ENCODE peak calls at places on chromosome 21, in eight cellular contexts. One of them, this sample, is unnamed.

GRCh38 chr21:43745772-43746517 is 27.0 kb downstream of the PDXK start:
- DNase-seq in IMR-90: no peak
- DNase-seq in endothelial cell: no peak
- DNase-seq in left lung: no peak
- DNase-seq in bronchial epithelial cell: no peak
- DNase-seq in esophagus squamous epithelium: no peak
- DNase-seq in heart right ventricle: no peak
- DNase-seq in right atrium auricular region: no peak
- DNase-seq in this sample: no peak

GRCh38 chr21:37244506-37245083 is 22.5 kb downstream of the VPS26C start:
- DNase-seq in endothelial cell: no peak
- DNase-seq in IMR-90: no peak
- DNase-seq in left lung: no peak
- DNase-seq in heart right ventricle: no peak
- DNase-seq in esophagus squamous epithelium: no peak
- DNase-seq in bronchial epithelial cell: no peak
- DNase-seq in right atrium auricular region: no peak
- DNase-seq in this sample: no peak

GRCh38 chr21:41508415-41509205 is 652 bp upstream of the TMPRSS2 start:
- DNase-seq in right atrium auricular region: no peak
- DNase-seq in left lung: no peak
- DNase-seq in esophagus squamous epithelium: no peak
- DNase-seq in endothelial cell: peak; percentile 47
- DNase-seq in bronchial epithelial cell: no peak
- DNase-seq in IMR-90: no peak
- DNase-seq in heart right ventricle: no peak
- DNase-seq in this sample: no peak

GRCh38 chr21:32347351-32347750 is 45.5 kb downstream of the URB1 start:
- DNase-seq in heart right ventricle: no peak
- DNase-seq in esophagus squamous epithelium: no peak
- DNase-seq in IMR-90: no peak
- DNase-seq in bronchial epithelial cell: no peak
- DNase-seq in right atrium auricular region: no peak
- DNase-seq in endothelial cell: no peak
- DNase-seq in left lung: no peak
- DNase-seq in this sample: no peak

GRCh38 chr21:19810779-19811178 is 1187.4 kb upstream of the NCAM2 start:
- DNase-seq in heart right ventricle: no peak
- DNase-seq in bronchial epithelial cell: no peak
- DNase-seq in IMR-90: no peak
- DNase-seq in right atrium auricular region: no peak
- DNase-seq in left lung: no peak
- DNase-seq in esophagus squamous epithelium: no peak
- DNase-seq in endothelial cell: no peak
- DNase-seq in this sample: no peak

GRCh38 chr21:17044696-17045095 is 468.1 kb upstream of the CXADR start:
- DNase-seq in right atrium auricular region: no peak
- DNase-seq in endothelial cell: no peak
- DNase-seq in IMR-90: no peak
- DNase-seq in heart right ventricle: no peak
- DNase-seq in bronchial epithelial cell: no peak
- DNase-seq in esophagus squamous epithelium: no peak
- DNase-seq in left lung: no peak
- DNase-seq in this sample: no peak

GRCh38 chr21:27772816-27773215 is 805.9 kb upstream of the ADAMTS5 start:
- DNase-seq in endothelial cell: no peak
- DNase-seq in left lung: no peak
- DNase-seq in bronchial epithelial cell: no peak
- DNase-seq in right atrium auricular region: no peak
- DNase-seq in IMR-90: no peak
- DNase-seq in heart right ventricle: no peak
- DNase-seq in esophagus squamous epithelium: no peak
- DNase-seq in this sample: no peak

GRCh38 chr21:35072960-35073359 is 23.9 kb upstream of the RUNX1 start:
- DNase-seq in left lung: peak; percentile 43
- DNase-seq in esophagus squamous epithelium: no peak
- DNase-seq in heart right ventricle: peak; percentile 17
- DNase-seq in right atrium auricular region: no peak
- DNase-seq in endothelial cell: no peak
- DNase-seq in bronchial epithelial cell: no peak
- DNase-seq in IMR-90: peak; percentile 77
- DNase-seq in this sample: no peak

GRCh38 chr21:14414932-14415508 is 32.1 kb upstream of the HSPA13 start:
- DNase-seq in endothelial cell: no peak
- DNase-seq in right atrium auricular region: no peak
- DNase-seq in heart right ventricle: no peak
- DNase-seq in esophagus squamous epithelium: no peak
- DNase-seq in IMR-90: no peak
- DNase-seq in bronchial epithelial cell: no peak
- DNase-seq in left lung: no peak
- DNase-seq in this sample: no peak

GRCh38 chr21:30193201-30193600 is 22.7 kb downstream of the CLDN8 start:
- DNase-seq in esophagus squamous epithelium: no peak
- DNase-seq in right atrium auricular region: no peak
- DNase-seq in heart right ventricle: no peak
- DNase-seq in bronchial epithelial cell: peak; percentile 56
- DNase-seq in left lung: no peak
- DNase-seq in endothelial cell: no peak
- DNase-seq in IMR-90: no peak
- DNase-seq in this sample: no peak

GRCh38 chr21:30329203-30329868 is 8.2 kb downstream of the KRTAP27-1 start:
- DNase-seq in endothelial cell: no peak
- DNase-seq in IMR-90: no peak
- DNase-seq in esophagus squamous epithelium: no peak
- DNase-seq in left lung: no peak
- DNase-seq in heart right ventricle: no peak
- DNase-seq in bronchial epithelial cell: peak; percentile 37
- DNase-seq in right atrium auricular region: no peak
- DNase-seq in this sample: no peak

GRCh38 chr21:35943752-35944151 is 116.6 kb downstream of the SETD4 start:
- DNase-seq in bronchial epithelial cell: no peak
- DNase-seq in IMR-90: no peak
- DNase-seq in right atrium auricular region: peak; percentile 9
- DNase-seq in heart right ventricle: no peak
- DNase-seq in left lung: no peak
- DNase-seq in esophagus squamous epithelium: no peak
- DNase-seq in endothelial cell: no peak
- DNase-seq in this sample: no peak

GRCh38 chr21:13937236-13937635 is 273.5 kb downstream of the LIPI start:
- DNase-seq in esophagus squamous epithelium: no peak
- DNase-seq in right atrium auricular region: no peak
- DNase-seq in bronchial epithelial cell: no peak
- DNase-seq in left lung: no peak
- DNase-seq in heart right ventricle: no peak
- DNase-seq in IMR-90: no peak
- DNase-seq in endothelial cell: no peak
- DNase-seq in this sample: no peak

GRCh38 chr21:43882952-43883492 is 18.0 kb downstream of the AGPAT3 start:
- DNase-seq in esophagus squamous epithelium: no peak
- DNase-seq in IMR-90: no peak
- DNase-seq in endothelial cell: no peak
- DNase-seq in left lung: no peak
- DNase-seq in bronchial epithelial cell: no peak
- DNase-seq in heart right ventricle: no peak
- DNase-seq in right atrium auricular region: no peak
- DNase-seq in this sample: no peak

GRCh38 chr21:36463204-36463603 is 16.7 kb downstream of the CLDN14 start:
- DNase-seq in heart right ventricle: no peak
- DNase-seq in bronchial epithelial cell: no peak
- DNase-seq in esophagus squamous epithelium: no peak
- DNase-seq in IMR-90: no peak
- DNase-seq in left lung: no peak
- DNase-seq in endothelial cell: no peak
- DNase-seq in right atrium auricular region: no peak
- DNase-seq in this sample: no peak

GRCh38 chr21:44813727-44814126 is 4.1 kb downstream of the SUMO3 start:
- DNase-seq in heart right ventricle: no peak
- DNase-seq in endothelial cell: no peak
- DNase-seq in IMR-90: no peak
- DNase-seq in esophagus squamous epithelium: no peak
- DNase-seq in right atrium auricular region: no peak
- DNase-seq in bronchial epithelial cell: no peak
- DNase-seq in left lung: no peak
- DNase-seq in this sample: no peak

GRCh38 chr21:36092676-36093075 is 22.9 kb downstream of the CBR1 start:
- DNase-seq in esophagus squamous epithelium: no peak
- DNase-seq in heart right ventricle: no peak
- DNase-seq in bronchial epithelial cell: no peak
- DNase-seq in left lung: no peak
- DNase-seq in IMR-90: no peak
- DNase-seq in endothelial cell: no peak
- DNase-seq in right atrium auricular region: no peak
- DNase-seq in this sample: no peak

GRCh38 chr21:29221259-29221744 is 77.4 kb upstream of the BACH1 start:
- DNase-seq in heart right ventricle: no peak
- DNase-seq in esophagus squamous epithelium: no peak
- DNase-seq in bronchial epithelial cell: no peak
- DNase-seq in endothelial cell: no peak
- DNase-seq in left lung: no peak
- DNase-seq in right atrium auricular region: no peak
- DNase-seq in IMR-90: peak; percentile 98
- DNase-seq in this sample: no peak

GRCh38 chr21:22900511-22900910 is 1902.3 kb downstream of the NCAM2 start:
- DNase-seq in IMR-90: peak; percentile 2
- DNase-seq in esophagus squamous epithelium: no peak
- DNase-seq in endothelial cell: no peak
- DNase-seq in right atrium auricular region: no peak
- DNase-seq in heart right ventricle: no peak
- DNase-seq in left lung: no peak
- DNase-seq in bronchial epithelial cell: peak; percentile 79
- DNase-seq in this sample: no peak

GRCh38 chr21:42539931-42540343 is 26.3 kb downstream of the SLC37A1 start:
- DNase-seq in IMR-90: no peak
- DNase-seq in esophagus squamous epithelium: no peak
- DNase-seq in heart right ventricle: no peak
- DNase-seq in left lung: no peak
- DNase-seq in right atrium auricular region: no peak
- DNase-seq in endothelial cell: no peak
- DNase-seq in bronchial epithelial cell: no peak
- DNase-seq in this sample: no peak
- TF ChIP-seq CTCF in IMR-90: peak; percentile 9
- TF ChIP-seq CTCF in esophagus squamous epithelium: no peak
- TF ChIP-seq CTCF in heart right ventricle: no peak
- TF ChIP-seq CTCF in left lung: no peak
- TF ChIP-seq CTCF in right atrium auricular region: no peak
- TF ChIP-seq CTCF in endothelial cell: no peak
- TF ChIP-seq CTCF in bronchial epithelial cell: no peak
- TF ChIP-seq CTCF in this sample: no peak

DNA sequence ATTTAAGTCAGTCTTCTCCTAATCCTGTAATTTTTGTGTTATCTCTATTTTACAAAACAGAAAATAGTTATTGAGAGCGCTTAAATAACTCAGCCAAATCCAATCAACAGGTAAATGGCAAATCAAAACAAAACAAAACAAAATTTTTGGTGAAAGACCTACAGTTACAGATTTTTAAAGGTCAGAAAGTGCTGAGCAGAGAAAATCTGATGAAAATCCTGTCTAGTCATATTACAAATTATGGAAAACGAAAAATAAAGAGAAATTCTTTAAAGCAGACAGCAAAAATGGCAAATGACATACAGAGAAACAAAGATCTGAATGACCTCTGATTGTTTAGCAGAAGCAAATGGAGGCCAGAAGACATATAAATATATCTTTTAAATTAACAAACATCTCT is 482.4 kb downstream of the PCP4 start:
- DNase-seq in endothelial cell: no peak
- DNase-seq in esophagus squamous epithelium: no peak
- DNase-seq in right atrium auricular region: no peak
- DNase-seq in heart right ventricle: no peak
- DNase-seq in IMR-90: no peak
- DNase-seq in left lung: no peak
- DNase-seq in bronchial epithelial cell: no peak
- DNase-seq in this sample: no peak
- TF ChIP-seq CTCF in endothelial cell: no peak
- TF ChIP-seq CTCF in esophagus squamous epithelium: no peak
- TF ChIP-seq CTCF in right atrium auricular region: no peak
- TF ChIP-seq CTCF in heart right ventricle: no peak
- TF ChIP-seq CTCF in IMR-90: no peak
- TF ChIP-seq CTCF in left lung: no peak
- TF ChIP-seq CTCF in bronchial epithelial cell: no peak
- TF ChIP-seq CTCF in this sample: no peak

GRCh38 chr21:33452362-33452761 is 27.4 kb downstream of the TMEM50B start:
- DNase-seq in heart right ventricle: no peak
- DNase-seq in esophagus squamous epithelium: no peak
- DNase-seq in bronchial epithelial cell: no peak
- DNase-seq in right atrium auricular region: no peak
- DNase-seq in endothelial cell: no peak
- DNase-seq in left lung: no peak
- DNase-seq in IMR-90: no peak
- DNase-seq in this sample: no peak
- TF ChIP-seq CTCF in heart right ventricle: no peak
- TF ChIP-seq CTCF in esophagus squamous epithelium: no peak
- TF ChIP-seq CTCF in bronchial epithelial cell: no peak
- TF ChIP-seq CTCF in right atrium auricular region: no peak
- TF ChIP-seq CTCF in endothelial cell: no peak
- TF ChIP-seq CTCF in left lung: no peak
- TF ChIP-seq CTCF in IMR-90: no peak
- TF ChIP-seq CTCF in this sample: no peak

DNA sequence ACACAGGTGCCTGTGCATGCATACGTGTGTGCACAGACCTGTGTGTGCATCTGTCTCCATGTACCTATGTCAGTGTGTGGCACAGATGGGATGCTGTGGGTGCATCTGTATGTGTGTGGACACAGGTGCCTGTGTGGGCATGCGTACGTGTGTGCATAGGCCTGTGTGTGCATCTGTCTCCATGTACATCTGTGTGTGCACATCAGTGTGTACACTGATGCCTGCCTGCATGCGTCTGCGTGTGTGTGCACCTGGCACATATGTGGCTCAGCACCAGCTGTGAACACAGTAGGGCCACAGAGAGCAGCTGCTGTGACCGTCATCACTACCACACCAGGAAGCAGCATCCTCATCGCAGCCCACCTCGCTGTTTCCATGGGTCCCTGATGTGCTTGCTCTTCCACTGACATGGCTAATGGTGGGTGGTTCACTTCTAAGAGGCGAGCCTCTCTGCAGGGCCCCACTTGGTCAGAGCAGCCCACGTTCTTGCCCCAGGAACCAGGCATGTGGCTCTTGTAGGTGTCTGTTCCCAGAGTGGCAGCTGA is 9.6 kb upstream of the SPATC1L start:
- DNase-seq in endothelial cell: no peak
- DNase-seq in bronchial epithelial cell: no peak
- DNase-seq in right atrium auricular region: no peak
- DNase-seq in heart right ventricle: no peak
- DNase-seq in esophagus squamous epithelium: no peak
- DNase-seq in left lung: no peak
- DNase-seq in IMR-90: no peak
- DNase-seq in this sample: no peak
- TF ChIP-seq CTCF in endothelial cell: no peak
- TF ChIP-seq CTCF in bronchial epithelial cell: no peak
- TF ChIP-seq CTCF in right atrium auricular region: no peak
- TF ChIP-seq CTCF in heart right ventricle: no peak
- TF ChIP-seq CTCF in esophagus squamous epithelium: no peak
- TF ChIP-seq CTCF in left lung: no peak
- TF ChIP-seq CTCF in IMR-90: no peak
- TF ChIP-seq CTCF in this sample: no peak

This sample was measured in CD8-positive, alpha-beta T cell.